ENCODE peak calls at places on chromosomes 2 and 18, in four cellular contexts. One of them, this sample, is unnamed.

GRCh38 chr2:170770304-170771048 is at the start of gene ERICH2:
- DNase-seq in lower lobe of right lung: peak; percentile 87
- DNase-seq in upper lobe of left lung: peak; percentile 87
- DNase-seq in right atrium auricular region: peak; percentile 63
- DNase-seq in this sample: peak; percentile 57

GRCh38 chr2:15939854-15940660 is at the start of gene MYCN:
- DNase-seq in lower lobe of right lung: no peak
- DNase-seq in right atrium auricular region: peak; percentile 66
- DNase-seq in upper lobe of left lung: no peak
- DNase-seq in this sample: peak; percentile 34

GRCh38 chr2:47264183-47264582 is 109.1 kb upstream of the STPG4 start:
- DNase-seq in right atrium auricular region: no peak
- DNase-seq in lower lobe of right lung: no peak
- DNase-seq in upper lobe of left lung: no peak
- DNase-seq in this sample: no peak

GRCh38 chr2:159946326-159946992 is 116.0 kb downstream of the PLA2R1 start:
- DNase-seq in upper lobe of left lung: no peak
- DNase-seq in lower lobe of right lung: no peak
- DNase-seq in right atrium auricular region: no peak
- DNase-seq in this sample: no peak

GRCh38 chr2:100900156-100900795 is 80.3 kb downstream of the NPAS2 start:
- DNase-seq in upper lobe of left lung: no peak
- DNase-seq in lower lobe of right lung: no peak
- DNase-seq in right atrium auricular region: no peak
- DNase-seq in this sample: no peak

GRCh38 chr2:223688094-223688835 is 86.1 kb upstream of the SCG2 start:
- DNase-seq in right atrium auricular region: no peak
- DNase-seq in upper lobe of left lung: no peak
- DNase-seq in lower lobe of right lung: no peak
- DNase-seq in this sample: no peak

GRCh38 chr2:235055891-235056516 is 104.2 kb downstream of the SH3BP4 start:
- DNase-seq in upper lobe of left lung: no peak
- DNase-seq in right atrium auricular region: no peak
- DNase-seq in lower lobe of right lung: no peak
- DNase-seq in this sample: no peak

GRCh38 chr18:78769502-78770113 is 210.0 kb upstream of the SALL3 start:
- DNase-seq in lower lobe of right lung: no peak
- DNase-seq in upper lobe of left lung: no peak
- DNase-seq in right atrium auricular region: peak; percentile 32
- DNase-seq in this sample: no peak

GRCh38 chr2:160334028-160334729 is 134.1 kb upstream of the ITGB6 start:
- DNase-seq in upper lobe of left lung: no peak
- DNase-seq in right atrium auricular region: no peak
- DNase-seq in lower lobe of right lung: no peak
- DNase-seq in this sample: no peak

GRCh38 chr2:5925620-5926019 is 233.4 kb downstream of the SOX11 start:
- DNase-seq in upper lobe of left lung: no peak
- DNase-seq in lower lobe of right lung: no peak
- DNase-seq in right atrium auricular region: no peak
- DNase-seq in this sample: no peak

GRCh38 chr2:20490300-20491181 is 43.7 kb downstream of the RHOB start:
- DNase-seq in upper lobe of left lung: no peak
- DNase-seq in lower lobe of right lung: no peak
- DNase-seq in right atrium auricular region: peak; percentile 81
- DNase-seq in this sample: peak; percentile 79
- H3K27ac ChIP-seq in upper lobe of left lung: no peak overlapping the region
- H3K27ac ChIP-seq in lower lobe of right lung: peak overlapping the region; percentile 11
- H3K27ac ChIP-seq in right atrium auricular region: no peak overlapping the region
- H3K27ac ChIP-seq in this sample: peak overlapping the region; percentile 80

GRCh38 chr18:34550902-34551301 is 159.2 kb upstream of the DTNA start:
- DNase-seq in upper lobe of left lung: no peak
- DNase-seq in right atrium auricular region: no peak
- DNase-seq in lower lobe of right lung: no peak
- DNase-seq in this sample: no peak

GRCh38 chr18:34549367-34549766 is 160.7 kb upstream of the DTNA start:
- DNase-seq in lower lobe of right lung: no peak
- DNase-seq in upper lobe of left lung: no peak
- DNase-seq in right atrium auricular region: no peak
- DNase-seq in this sample: no peak

GRCh38 chr18:34548120-34548972 is 161.8 kb upstream of the DTNA start:
- DNase-seq in lower lobe of right lung: no peak
- DNase-seq in right atrium auricular region: no peak
- DNase-seq in upper lobe of left lung: no peak
- DNase-seq in this sample: no peak

GRCh38 chr18:34550156-34550555 is 159.9 kb upstream of the DTNA start:
- DNase-seq in right atrium auricular region: no peak
- DNase-seq in lower lobe of right lung: no peak
- DNase-seq in upper lobe of left lung: no peak
- DNase-seq in this sample: no peak

DNA sequence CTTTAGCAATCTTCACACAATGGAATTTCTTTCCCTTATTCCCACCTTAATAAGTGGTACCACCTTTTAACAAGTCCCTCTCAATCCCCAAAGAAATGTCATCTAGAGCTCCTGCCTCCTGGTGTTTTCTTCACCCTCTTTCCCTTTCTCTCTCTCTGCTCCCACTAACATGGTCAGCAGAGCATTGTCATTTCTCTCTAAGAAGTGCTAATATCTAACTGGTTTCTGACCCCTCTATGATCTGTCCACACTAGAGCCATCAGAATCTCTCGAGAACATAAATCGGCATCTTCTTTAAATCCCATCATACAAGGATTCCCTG is 161.2 kb upstream of the DTNA start:
- DNase-seq in upper lobe of left lung: no peak
- DNase-seq in right atrium auricular region: no peak
- DNase-seq in lower lobe of right lung: no peak
- DNase-seq in this sample: no peak
- H3K4me1 ChIP-seq in upper lobe of left lung: no peaks in the 10 kb centered on the region
- H3K4me1 ChIP-seq in right atrium auricular region: peaks cover 8% of the 10 kb centered on the region
- H3K4me1 ChIP-seq in lower lobe of right lung: no peaks in the 10 kb centered on the region
- H3K4me1 ChIP-seq in this sample: no peaks in the 10 kb centered on the region

GRCh38 chr2:152336103-152336853 is 1.3 kb downstream of the FMNL2 start:
- DNase-seq in right atrium auricular region: peak; percentile 75
- DNase-seq in lower lobe of right lung: peak; percentile 72
- DNase-seq in upper lobe of left lung: peak; percentile 74
- DNase-seq in this sample: peak; percentile 34

GRCh38 chr2:152335851-152336102 is 803 bp downstream of the FMNL2 start:
- DNase-seq in lower lobe of right lung: peak; percentile 48
- DNase-seq in right atrium auricular region: no peak
- DNase-seq in upper lobe of left lung: no peak
- DNase-seq in this sample: no peak

GRCh38 chr2:152334701-152335015 is 316 bp upstream of the FMNL2 start:
- DNase-seq in upper lobe of left lung: no peak
- DNase-seq in lower lobe of right lung: no peak
- DNase-seq in right atrium auricular region: no peak
- DNase-seq in this sample: no peak

GRCh38 chr2:152336854-152337510 is 2.0 kb downstream of the FMNL2 start:
- DNase-seq in lower lobe of right lung: no peak
- DNase-seq in upper lobe of left lung: peak; percentile 31
- DNase-seq in right atrium auricular region: peak; percentile 66
- DNase-seq in this sample: no peak

GRCh38 chr2:152335016-152335850 is at the start of gene FMNL2:
- DNase-seq in lower lobe of right lung: peak; percentile 89
- DNase-seq in upper lobe of left lung: peak; percentile 89
- DNase-seq in right atrium auricular region: peak; percentile 88
- DNase-seq in this sample: peak; percentile 70
- H3K27ac ChIP-seq in lower lobe of right lung: peak within 1 kb of the TSS; percentile 81
- H3K27ac ChIP-seq in upper lobe of left lung: peak within 1 kb of the TSS; percentile 88
- H3K27ac ChIP-seq in right atrium auricular region: peak within 1 kb of the TSS; percentile 91
- H3K27ac ChIP-seq in this sample: peak within 1 kb of the TSS; percentile 72

GRCh38 chr2:109407401-109408335 is 206.1 kb downstream of the SEPTIN10 start:
- DNase-seq in upper lobe of left lung: no peak
- DNase-seq in right atrium auricular region: no peak
- DNase-seq in lower lobe of right lung: no peak
- DNase-seq in this sample: peak; percentile 67

GRCh38 chr2:109405833-109406232 is 207.9 kb downstream of the SEPTIN10 start:
- DNase-seq in lower lobe of right lung: no peak
- DNase-seq in upper lobe of left lung: no peak
- DNase-seq in right atrium auricular region: no peak
- DNase-seq in this sample: no peak

GRCh38 chr2:109403841-109404201 is 209.9 kb downstream of the SEPTIN10 start:
- DNase-seq in right atrium auricular region: no peak
- DNase-seq in lower lobe of right lung: no peak
- DNase-seq in upper lobe of left lung: no peak
- DNase-seq in this sample: no peak

GRCh38 chr2:109404681-109405080 is 209.1 kb downstream of the SEPTIN10 start:
- DNase-seq in right atrium auricular region: no peak
- DNase-seq in lower lobe of right lung: no peak
- DNase-seq in upper lobe of left lung: no peak
- DNase-seq in this sample: no peak

DNA sequence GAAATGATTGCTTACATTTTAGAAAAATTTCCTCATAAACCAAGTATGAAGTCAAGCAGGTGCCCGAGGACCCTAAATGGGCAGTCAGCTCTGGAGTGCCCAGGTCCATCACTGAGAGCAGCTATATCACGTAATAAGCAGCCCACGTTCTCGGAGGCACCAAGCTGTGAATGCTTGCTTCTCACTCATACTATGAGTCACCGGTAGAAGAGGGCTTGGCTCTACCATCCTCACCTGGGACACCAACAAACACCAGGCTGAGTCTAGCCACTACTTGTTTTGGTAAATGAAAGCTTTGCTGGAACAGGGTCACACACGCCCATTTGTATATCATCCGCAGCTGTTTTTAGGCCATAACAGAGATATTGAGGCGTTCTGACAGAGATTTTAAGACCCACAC is 207.5 kb downstream of the SEPTIN10 start:
- DNase-seq in right atrium auricular region: no peak
- DNase-seq in upper lobe of left lung: no peak
- DNase-seq in lower lobe of right lung: no peak
- DNase-seq in this sample: no peak
- H3K4me1 ChIP-seq in right atrium auricular region: no peaks in the 10 kb centered on the region
- H3K4me1 ChIP-seq in upper lobe of left lung: no peaks in the 10 kb centered on the region
- H3K4me1 ChIP-seq in lower lobe of right lung: no peaks in the 10 kb centered on the region
- H3K4me1 ChIP-seq in this sample: no peaks in the 10 kb centered on the region

DNA sequence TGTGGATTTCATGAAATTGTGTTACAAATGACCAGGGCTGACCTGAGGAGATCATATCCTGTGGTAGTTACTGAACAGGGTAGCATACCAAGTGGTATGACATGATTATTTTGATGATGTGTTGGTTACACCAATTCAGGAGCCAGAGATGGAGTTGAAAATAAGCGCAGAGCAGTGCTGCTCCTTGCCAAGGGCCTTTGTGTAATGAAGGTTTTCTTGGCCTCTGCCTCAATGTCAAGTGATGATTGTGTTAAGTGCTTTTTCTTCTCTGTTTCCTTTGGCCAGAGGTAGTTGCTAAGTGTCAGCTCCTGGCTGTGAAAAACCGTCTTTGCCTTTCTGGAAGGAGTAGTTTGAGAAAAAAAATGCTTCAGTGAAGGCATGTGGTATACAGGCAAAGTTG is 131.2 kb downstream of the CERS6 start:
- DNase-seq in right atrium auricular region: no peak
- DNase-seq in lower lobe of right lung: no peak
- DNase-seq in upper lobe of left lung: no peak
- DNase-seq in this sample: no peak
- H3K27ac ChIP-seq in right atrium auricular region: no peak overlapping the region
- H3K27ac ChIP-seq in lower lobe of right lung: no peak overlapping the region
- H3K27ac ChIP-seq in upper lobe of left lung: no peak overlapping the region
- H3K27ac ChIP-seq in this sample: no peak overlapping the region

This sample was measured in breast epithelium.